ENCODE peak calls at places on chromosomes 13 and 19, in five cellular contexts. G, W, J, D and O are unnamed samples.

GRCh38 chr13:88345171-88345847 is 674.1 kb downstream of the SLITRK5 start:
- DNase-seq in G (peak), W (no peak), J (peak), D (no peak), O (no peak)

GRCh38 chr13:18943721-18944391 is 237.8 kb downstream of the TUBA3C start:
- DNase-seq in G (no peak), W (no peak), J (peak), D (no peak), O (no peak)

GRCh38 chr19:55777528-55777927 is 8.6 kb downstream of the RFPL4AL1 start:
- DNase-seq in G (no peak), W (no peak), J (no peak), D (no peak), O (no peak)

GRCh38 chr13:28438067-28438466 is 56.9 kb downstream of the FLT1 start:
- DNase-seq in G (no peak), W (no peak), J (no peak), D (no peak), O (no peak)

GRCh38 chr13:39712626-39713025 is 57.2 kb downstream of the COG6 start:
- DNase-seq in G (no peak), W (no peak), J (no peak), D (no peak), O (no peak)

GRCh38 chr19:19267305-19267704 is 5.8 kb downstream of the TM6SF2 start:
- DNase-seq in G (no peak), W (no peak), J (no peak), D (no peak), O (no peak)

GRCh38 chr19:57803594-57804325 is 11.0 kb downstream of the ZNF552 start:
- DNase-seq in G (no peak), W (no peak), J (no peak), D (peak), O (no peak)

GRCh38 chr13:87893982-87894527 is 222.9 kb downstream of the SLITRK5 start:
- DNase-seq in G (no peak), W (no peak), J (no peak), D (no peak), O (no peak)

GRCh38 chr13:99980201-99981114 is 1.1 kb upstream of the ZIC2 start:
- DNase-seq in G (peak), W (peak), J (no peak), D (peak), O (no peak)

GRCh38 chr19:5128251-5128931 is 159.5 kb downstream of the KDM4B start:
- DNase-seq in G (peak), W (no peak), J (peak), D (peak), O (no peak)

GRCh38 chr13:71240906-71241305 is 626.1 kb downstream of the DACH1 start:
- DNase-seq in G (no peak), W (no peak), J (no peak), D (peak), O (no peak)

GRCh38 chr13:46553886-46554855 is 1.2 kb downstream of the LRCH1 start:
- DNase-seq in G (peak), W (peak), J (peak), D (peak), O (no peak)

GRCh38 chr13:76764429-76764828 is 121.8 kb downstream of the KCTD12 start:
- DNase-seq in G (peak), W (no peak), J (peak), D (peak), O (no peak)

GRCh38 chr13:98370806-98371553 is 193.9 kb upstream of the RNF113B start:
- DNase-seq in G (peak), W (no peak), J (peak), D (peak), O (no peak)

GRCh38 chr13:96422002-96422401 is 332.1 kb downstream of the HS6ST3 start:
- DNase-seq in G (no peak), W (no peak), J (no peak), D (no peak), O (no peak)

GRCh38 chr19:10009714-10010224 is 535 bp downstream of the COL5A3 start:
- DNase-seq in G (no peak), W (no peak), J (no peak), D (no peak), O (no peak)

GRCh38 chr19:2462635-2463421 is 6.1 kb upstream of the LMNB2 start:
- DNase-seq in G (peak), W (no peak), J (peak), D (peak), O (no peak)

GRCh38 chr13:52830946-52831345 is 17.5 kb downstream of the PCDH8 start:
- DNase-seq in G (no peak), W (no peak), J (no peak), D (no peak), O (no peak)

GRCh38 chr19:42313840-42314755 is 989 bp downstream of the TMEM145 start:
- DNase-seq in G (no peak), W (no peak), J (no peak), D (no peak), O (no peak)

GRCh38 chr13:23289917-23290357 is 109.2 kb downstream of the SGCG start:
- DNase-seq in G (no peak), W (no peak), J (no peak), D (peak), O (no peak)

GRCh38 chr19:18915639-18916038 is 3.5 kb downstream of the COPE start:
- DNase-seq in G (peak), W (no peak), J (no peak), D (peak), O (no peak)

GRCh38 chr19:33040994-33041827 is 23.5 kb downstream of the RHPN2 start:
- DNase-seq in G (peak), W (no peak), J (no peak), D (peak), O (no peak)

GRCh38 chr19:41706741-41707501 is 1.5 kb upstream of the CEACAM5 start:
- DNase-seq in G (peak), W (peak), J (no peak), D (peak), O (no peak)

GRCh38 chr19:2129892-2130770 is 21.2 kb downstream of the AP3D1 start:
- DNase-seq in G (no peak), W (no peak), J (no peak), D (no peak), O (no peak)

GRCh38 chr13:36131215-36131930 is at the start of gene DCLK1:
- DNase-seq in G (peak), W (no peak), J (peak), D (peak), O (no peak)

GRCh38 chr19:20558011-20558410 is 7.6 kb downstream of the ZNF737 start:
- DNase-seq in G (no peak), W (no peak), J (peak), D (no peak), O (no peak)

GRCh38 chr19:2043864-2044708 is 7.0 kb downstream of the MKNK2 start:
- DNase-seq in G (peak), W (no peak), J (peak), D (no peak), O (no peak)

GRCh38 chr19:15091918-15092753 is 10.1 kb downstream of the OR1I1 start:
- DNase-seq in G (no peak), W (peak), J (no peak), D (peak), O (peak)

GRCh38 chr13:45630791-45631190 is 15.3 kb upstream of the ERICH6B start:
- DNase-seq in G (no peak), W (no peak), J (no peak), D (no peak), O (no peak)

GRCh38 chr13:79384022-79384610 is 21.9 kb downstream of the RBM26 start:
- DNase-seq in G (no peak), W (no peak), J (no peak), D (no peak), O (no peak)

GRCh38 chr13:71865858-71866172 is 1.2 kb downstream of the DACH1 start:
- DNase-seq in G (peak), W (no peak), J (no peak), D (peak), O (no peak)

GRCh38 chr19:39845621-39846175 is 481 bp downstream of the FBL start:
- DNase-seq in G (no peak), W (no peak), J (no peak), D (peak), O (no peak)

GRCh38 chr13:45820106-45820838 is 31.3 kb downstream of the SIAH3 start:
- DNase-seq in G (no peak), W (no peak), J (no peak), D (no peak), O (no peak)

GRCh38 chr19:58476498-58477015 is 405 bp downstream of the ZNF446 start:
- DNase-seq in G (no peak), W (no peak), J (no peak), D (peak), O (no peak)

GRCh38 chr19:55305491-55305890 is 19.6 kb downstream of the TMEM150B start:
- DNase-seq in G (peak), W (peak), J (peak), D (peak), O (no peak)

GRCh38 chr13:28611021-28611420 is 47.9 kb upstream of the POMP start:
- DNase-seq in G (no peak), W (no peak), J (no peak), D (no peak), O (no peak)

GRCh38 chr19:460877-461609 is at the start of gene SHC2:
- DNase-seq in G (no peak), W (no peak), J (peak), D (no peak), O (no peak)

GRCh38 chr19:33241530-33242101 is 16.0 kb upstream of the SLC7A10 start:
- DNase-seq in G (peak), W (no peak), J (no peak), D (no peak), O (no peak)

GRCh38 chr19:17229890-17230289 is 3.9 kb downstream of the OCEL1 start:
- DNase-seq in G (no peak), W (no peak), J (no peak), D (no peak), O (no peak)

GRCh38 chr19:17225051-17225450 is 975 bp upstream of the OCEL1 start:
- DNase-seq in G (no peak), W (no peak), J (no peak), D (no peak), O (no peak)

GRCh38 chr19:17232258-17232657 is 6.2 kb downstream of the OCEL1 start:
- DNase-seq in G (no peak), W (no peak), J (no peak), D (no peak), O (no peak)

GRCh38 chr19:17226002-17226933 is at the start of gene OCEL1:
- DNase-seq in G (peak), W (peak), J (peak), D (peak), O (peak)

GRCh38 chr19:17227798-17228367 is 1.9 kb downstream of the OCEL1 start:
- DNase-seq in G (peak), W (no peak), J (peak), D (no peak), O (no peak)
- H3K4me3 ChIP-seq in G (no peak), W (no peak), J (no peak), D (no peak), O (no peak)

GRCh38 chr19:45601115-45601514 is 897 bp downstream of the GPR4 start:
- DNase-seq in G (no peak), W (no peak), J (no peak), D (no peak), O (no peak)

GRCh38 chr19:45601524-45602522 is at the start of gene GPR4:
- DNase-seq in G (no peak), W (no peak), J (no peak), D (peak), O (no peak)

GRCh38 chr19:45598267-45599011 is 3.6 kb downstream of the GPR4 start:
- DNase-seq in G (no peak), W (no peak), J (no peak), D (peak), O (no peak)

GRCh38 chr19:45599286-45599685 is 2.7 kb downstream of the GPR4 start:
- DNase-seq in G (no peak), W (no peak), J (no peak), D (no peak), O (no peak)

DNA sequence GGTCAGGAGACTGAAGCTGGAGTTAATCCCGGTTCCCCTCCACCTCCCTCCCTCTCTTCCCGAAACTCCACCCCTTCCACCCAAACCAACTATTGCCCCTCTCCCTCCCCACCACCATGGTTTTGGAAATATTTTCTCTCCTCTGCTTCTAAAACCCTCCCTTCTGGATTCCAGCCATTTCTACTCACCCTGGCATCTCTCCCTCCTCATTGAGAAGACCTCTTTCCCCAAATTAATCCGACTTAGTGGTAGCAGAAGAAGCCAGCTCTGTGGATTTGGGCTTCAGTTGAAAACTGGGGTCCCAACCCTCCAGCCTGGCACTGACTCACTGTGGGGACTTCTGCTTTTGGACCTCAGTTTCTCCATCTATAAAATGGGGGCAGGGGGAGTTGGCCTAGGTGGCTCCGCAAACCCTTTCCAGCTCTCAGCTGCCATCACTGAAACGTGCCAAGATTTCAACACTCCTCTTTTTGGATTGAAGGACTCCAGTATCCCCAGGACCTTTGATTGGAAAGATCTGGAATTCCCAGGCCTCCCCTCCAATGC is 1.6 kb downstream of the GPR4 start:
- DNase-seq in G (no peak), W (no peak), J (no peak), D (no peak), O (no peak)
- H3K4me3 ChIP-seq in G (peak), W (no peak), J (no peak), D (no peak), O (no peak)

DNA sequence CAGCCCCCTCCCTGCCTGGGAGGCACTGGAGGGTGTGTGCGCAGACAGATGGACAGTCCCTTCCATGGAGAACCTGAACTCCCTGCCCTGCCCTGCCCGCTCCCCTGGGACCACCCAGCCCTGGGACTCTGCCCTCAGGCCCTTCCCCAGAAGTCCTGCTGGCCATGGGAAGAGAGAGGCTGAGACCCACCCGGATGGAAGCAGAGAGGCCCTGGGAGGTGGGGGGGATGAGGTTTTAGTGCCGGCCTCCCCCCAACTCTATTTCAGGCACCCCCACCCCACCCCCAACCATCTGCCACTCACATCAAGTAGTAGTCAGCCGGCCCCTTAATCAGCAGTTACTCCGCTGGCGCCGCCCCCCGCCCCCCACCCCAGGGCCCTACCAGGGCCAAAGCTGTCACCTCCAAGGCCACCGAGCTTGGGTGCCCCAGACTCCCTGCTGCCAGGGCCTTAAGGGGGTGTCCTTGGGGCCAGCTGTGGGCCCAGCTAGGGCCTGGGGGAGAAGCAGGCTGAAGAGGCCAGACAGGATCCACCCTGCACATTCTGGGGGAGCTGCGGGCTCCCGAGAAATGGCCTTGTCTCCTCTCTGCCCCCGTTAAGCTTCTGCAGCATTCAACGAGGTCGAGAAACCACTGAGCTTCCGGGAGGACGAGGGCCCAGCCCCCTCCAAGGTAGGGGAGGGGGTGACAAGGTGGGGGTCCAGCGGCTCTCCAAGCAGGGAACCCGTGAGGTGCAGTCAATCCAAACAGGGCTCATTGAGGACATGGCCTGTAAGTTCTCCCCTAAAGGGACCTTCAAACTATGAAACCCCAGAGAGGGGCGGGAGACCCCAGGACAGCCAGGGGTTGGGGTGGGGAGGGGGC is 17.4 kb downstream of the NMRK2 start:
- DNase-seq in G (no peak), W (no peak), J (no peak), D (no peak), O (no peak)
- H3K4me3 ChIP-seq in G (peak), W (no peak), J (no peak), D (no peak), O (no peak)

DNA sequence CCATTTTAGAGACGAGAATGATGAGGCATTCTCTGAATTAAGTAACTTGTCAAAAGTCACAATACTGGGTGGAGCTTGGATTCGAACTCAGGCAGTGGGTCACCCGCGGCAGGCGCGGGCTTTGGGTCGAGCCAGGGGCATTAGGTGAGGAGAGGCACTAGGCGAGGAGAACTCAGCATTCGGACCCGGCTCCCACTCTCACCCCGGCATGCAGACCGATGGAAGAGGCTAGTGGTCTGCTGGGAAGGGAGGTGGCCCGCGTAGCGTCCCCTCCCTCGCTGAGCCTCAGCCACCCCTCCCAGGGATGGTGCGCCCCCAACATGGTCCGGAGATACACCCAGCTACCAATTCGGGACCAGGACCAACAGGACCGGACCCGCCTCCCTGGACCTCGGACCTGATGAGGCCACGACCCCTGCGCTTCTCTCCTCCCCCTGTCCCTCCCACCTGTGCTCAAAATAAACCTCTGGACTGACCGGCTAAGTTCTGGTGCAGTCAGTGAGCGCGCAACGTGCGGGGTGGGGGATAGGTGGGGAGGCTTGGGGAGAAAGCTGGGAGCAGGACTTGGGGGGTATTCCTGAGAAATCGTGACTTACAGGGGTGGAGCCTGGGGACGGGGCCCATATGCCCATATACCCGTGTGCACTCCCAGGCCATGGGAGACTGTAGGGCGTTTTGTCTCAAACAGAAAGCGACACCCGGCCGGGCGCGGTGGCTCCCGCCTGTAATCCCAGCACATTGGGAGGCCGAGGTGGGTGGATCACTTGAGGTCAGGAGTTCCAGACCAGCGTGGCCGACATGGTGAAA is 1.3 kb upstream of the SNAPC2 start:
- DNase-seq in G (no peak), W (no peak), J (peak), D (no peak), O (no peak)
- H3K4me3 ChIP-seq in G (peak), W (no peak), J (no peak), D (no peak), O (no peak)

DNA sequence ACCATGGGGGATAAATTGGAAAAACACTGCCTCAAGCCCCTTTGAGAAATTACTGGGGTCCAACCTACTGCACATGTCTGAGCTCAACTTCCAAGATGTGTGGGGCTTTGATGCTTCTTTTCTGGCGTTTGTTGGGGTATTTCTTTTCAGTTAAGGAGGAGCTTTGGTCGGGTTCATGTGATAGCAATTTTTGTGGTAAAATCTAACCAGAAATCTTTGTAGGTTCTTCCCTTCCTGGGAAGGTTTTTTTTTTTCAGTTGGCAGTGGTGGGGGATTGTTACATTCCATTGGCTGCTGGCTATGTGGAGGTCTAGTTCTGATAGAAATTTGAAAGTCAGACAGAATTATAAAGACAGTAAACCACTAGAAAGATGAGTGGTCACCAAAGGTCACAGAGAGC is 327.8 kb downstream of the ATP8A2 start:
- DNase-seq in G (no peak), W (no peak), J (no peak), D (no peak), O (no peak)
- H3K4me3 ChIP-seq in G (no peak), W (no peak), J (no peak), D (no peak), O (no peak)

DNA sequence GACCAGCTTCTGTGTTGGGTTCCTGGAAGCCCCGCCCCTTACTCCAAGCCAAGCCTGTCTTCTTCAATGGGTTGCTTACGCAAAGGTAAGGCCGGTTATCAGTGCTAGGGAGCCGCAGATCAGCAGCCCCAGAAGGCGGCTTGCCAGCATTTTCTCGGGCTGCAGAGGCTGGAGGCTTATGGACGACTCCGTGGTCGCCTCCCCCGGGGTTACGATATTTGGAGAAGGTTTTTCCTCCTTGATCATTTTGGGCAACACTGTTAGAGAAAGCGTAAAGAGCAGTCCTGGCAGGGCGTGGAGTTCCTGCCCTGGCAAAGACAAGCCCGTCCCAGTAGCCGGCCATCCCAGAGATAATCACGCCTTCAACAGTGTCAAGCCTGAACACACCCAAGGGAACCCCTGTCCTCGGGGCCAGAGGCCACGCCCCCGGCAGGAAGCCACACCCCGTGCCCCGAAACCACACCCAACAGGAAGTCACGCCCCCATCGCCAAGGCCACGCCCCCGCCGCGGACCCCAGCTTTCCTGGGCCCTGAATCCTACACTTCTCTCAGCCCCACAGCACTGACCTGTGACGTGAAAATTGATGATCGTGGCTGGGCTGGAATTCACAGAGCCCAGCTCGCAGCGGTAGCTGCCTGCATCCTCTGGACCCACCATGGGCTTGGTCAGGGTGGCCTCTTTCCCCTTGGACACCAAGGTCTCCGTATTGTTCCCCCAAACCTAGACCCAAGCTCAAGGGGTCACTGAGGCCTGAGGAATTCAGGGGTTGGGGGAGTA is 1.0 kb upstream of the RASIP1 start:
- DNase-seq in G (peak), W (no peak), J (peak), D (no peak), O (no peak)
- H3K4me3 ChIP-seq in G (peak), W (no peak), J (no peak), D (no peak), O (no peak)

GRCh38 chr19:36745870-36746269 is 26.7 kb downstream of the ZNF850 start:
- DNase-seq in G (no peak), W (no peak), J (no peak), D (no peak), O (no peak)
- H3K4me3 ChIP-seq in G (no peak), W (no peak), J (no peak), D (no peak), O (no peak)